ENCODE peak calls at places on chromosomes 7 and 10, in nine cellular contexts. K is pancreas; G is skeletal muscle cell; C is colonic mucosa; A is OCI-LY7; J is AG10803; D is foreskin fibroblast; Y is cardiac fibroblast; O is CD8-positive, alpha-beta T cell. Z is an unnamed sample.

GRCh38 chr7:139651308-139651707 is 126.5 kb downstream of the HIPK2 start:
- DNase-seq in K (no peak), G (no peak), C (no peak), A (no peak), J (no peak), D (no peak), Y (no peak), O (no peak), Z (peak)

GRCh38 chr7:51869452-51869851 is 552.8 kb upstream of the COBL start:
- DNase-seq in K (no peak), G (no peak), C (no peak), A (no peak), J (no peak), D (no peak), Y (no peak), O (no peak), Z (no peak)

GRCh38 chr7:106415433-106415832 is 130.7 kb upstream of the NAMPT start:
- DNase-seq in K (no peak), G (no peak), C (no peak), A (no peak), J (no peak), D (no peak), Y (peak), O (no peak), Z (no peak)

GRCh38 chr7:24340727-24341126 is 56.7 kb downstream of the NPY start:
- DNase-seq in K (no peak), G (no peak), C (no peak), A (no peak), J (no peak), D (no peak), Y (no peak), O (no peak), Z (no peak)

GRCh38 chr10:28457110-28457509 is 75.8 kb upstream of the WAC start:
- DNase-seq in K (no peak), G (no peak), C (no peak), A (no peak), J (no peak), D (no peak), Y (no peak), O (no peak), Z (no peak)

GRCh38 chr10:130656582-130657133 is 520.5 kb downstream of the GLRX3 start:
- DNase-seq in K (no peak), G (no peak), C (no peak), A (no peak), J (no peak), D (no peak), Y (no peak), O (no peak), Z (no peak)

GRCh38 chr10:44352316-44353127 is 32.4 kb downstream of the CXCL12 start:
- DNase-seq in K (peak), G (no peak), C (peak), A (no peak), J (peak), D (peak), Y (peak), O (no peak), Z (peak)

GRCh38 chr10:71623098-71623985 is 96.2 kb downstream of the C10orf105 start:
- DNase-seq in K (no peak), G (no peak), C (no peak), A (peak), J (peak), D (peak), Y (peak), O (no peak), Z (peak)

GRCh38 chr7:78702770-78703169 is 750.7 kb downstream of the MAGI2 start:
- DNase-seq in K (no peak), G (peak), C (no peak), A (no peak), J (peak), D (peak), Y (peak), O (no peak), Z (no peak)

GRCh38 chr7:133436014-133436428 is 183.1 kb downstream of the EXOC4 start:
- DNase-seq in K (no peak), G (peak), C (no peak), A (no peak), J (peak), D (peak), Y (peak), O (no peak), Z (peak)

GRCh38 chr10:65570143-65571010 is 1355.5 kb upstream of the LRRTM3 start:
- DNase-seq in K (peak), G (no peak), C (peak), A (no peak), J (peak), D (peak), Y (peak), O (no peak), Z (peak)

GRCh38 chr7:149077594-149077993 is 12.9 kb downstream of the ZNF786 start:
- DNase-seq in K (no peak), G (no peak), C (no peak), A (no peak), J (no peak), D (no peak), Y (no peak), O (no peak), Z (no peak)

GRCh38 chr10:48551796-48552591 is 52.9 kb downstream of the ARHGAP22 start:
- DNase-seq in K (no peak), G (no peak), C (no peak), A (peak), J (peak), D (peak), Y (peak), O (no peak), Z (peak)

GRCh38 chr7:138752568-138753518 is 45.0 kb upstream of the TMEM213 start:
- DNase-seq in K (peak), G (no peak), C (peak), A (peak), J (no peak), D (no peak), Y (no peak), O (peak), Z (no peak)

GRCh38 chr7:106982415-106982814 is 62.1 kb upstream of the PRKAR2B start:
- DNase-seq in K (no peak), G (no peak), C (no peak), A (no peak), J (no peak), D (no peak), Y (no peak), O (no peak), Z (no peak)

GRCh38 chr10:52143338-52143737 is 170.7 kb upstream of the DKK1 start:
- DNase-seq in K (no peak), G (no peak), C (no peak), A (no peak), J (no peak), D (no peak), Y (no peak), O (no peak), Z (peak)

GRCh38 chr10:44460499-44460898 is 75.6 kb upstream of the CXCL12 start:
- DNase-seq in K (no peak), G (no peak), C (no peak), A (no peak), J (peak), D (no peak), Y (peak), O (no peak), Z (no peak)

DNA sequence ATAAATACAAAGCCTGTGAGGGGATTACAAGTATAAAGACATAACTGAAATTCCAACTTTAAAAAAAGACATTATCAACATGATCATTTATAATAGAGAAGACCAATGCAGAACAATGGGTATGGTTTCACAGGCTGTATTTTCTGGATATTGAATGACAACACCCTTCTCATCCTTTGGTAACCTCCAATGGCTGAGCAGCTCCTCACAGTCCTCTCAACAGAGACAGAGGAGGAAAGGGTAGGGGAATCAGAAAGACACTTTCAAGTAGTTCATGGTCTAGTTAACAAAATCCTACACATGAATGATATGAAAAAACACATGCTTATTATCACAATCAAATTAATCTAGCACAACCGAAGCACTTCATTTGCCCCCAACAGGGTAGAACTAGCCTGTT is 211.6 kb downstream of the THSD7A start:
- DNase-seq in K (no peak), G (no peak), C (no peak), A (no peak), J (no peak), D (no peak), Y (no peak), O (no peak), Z (no peak)
- H3K4me3 ChIP-seq in K (no peak), G (no peak), C (no peak), A (no peak), J (no peak), D (no peak), Y (no peak), O (no peak), Z (no peak)

GRCh38 chr10:29921071-29921446 is 138.3 kb downstream of the JCAD start:
- DNase-seq in K (no peak), G (no peak), C (no peak), A (no peak), J (no peak), D (no peak), Y (no peak), O (no peak), Z (no peak)

GRCh38 chr10:29918623-29919400 is 140.6 kb downstream of the JCAD start:
- DNase-seq in K (no peak), G (no peak), C (no peak), A (no peak), J (no peak), D (no peak), Y (no peak), O (no peak), Z (no peak)

GRCh38 chr10:29922904-29923303 is 136.5 kb downstream of the JCAD start:
- DNase-seq in K (no peak), G (no peak), C (no peak), A (no peak), J (peak), D (no peak), Y (no peak), O (no peak), Z (no peak)

GRCh38 chr10:29922226-29922625 is 137.2 kb downstream of the JCAD start:
- DNase-seq in K (no peak), G (no peak), C (no peak), A (no peak), J (no peak), D (no peak), Y (no peak), O (no peak), Z (no peak)

GRCh38 chr10:29920408-29921070 is 138.8 kb downstream of the JCAD start:
- DNase-seq in K (no peak), G (no peak), C (no peak), A (no peak), J (peak), D (peak), Y (no peak), O (no peak), Z (no peak)
- H3K4me3 ChIP-seq in K (no peak), G (no peak), C (no peak), A (no peak), J (no peak), D (peak), Y (no peak), O (no peak), Z (no peak)

DNA sequence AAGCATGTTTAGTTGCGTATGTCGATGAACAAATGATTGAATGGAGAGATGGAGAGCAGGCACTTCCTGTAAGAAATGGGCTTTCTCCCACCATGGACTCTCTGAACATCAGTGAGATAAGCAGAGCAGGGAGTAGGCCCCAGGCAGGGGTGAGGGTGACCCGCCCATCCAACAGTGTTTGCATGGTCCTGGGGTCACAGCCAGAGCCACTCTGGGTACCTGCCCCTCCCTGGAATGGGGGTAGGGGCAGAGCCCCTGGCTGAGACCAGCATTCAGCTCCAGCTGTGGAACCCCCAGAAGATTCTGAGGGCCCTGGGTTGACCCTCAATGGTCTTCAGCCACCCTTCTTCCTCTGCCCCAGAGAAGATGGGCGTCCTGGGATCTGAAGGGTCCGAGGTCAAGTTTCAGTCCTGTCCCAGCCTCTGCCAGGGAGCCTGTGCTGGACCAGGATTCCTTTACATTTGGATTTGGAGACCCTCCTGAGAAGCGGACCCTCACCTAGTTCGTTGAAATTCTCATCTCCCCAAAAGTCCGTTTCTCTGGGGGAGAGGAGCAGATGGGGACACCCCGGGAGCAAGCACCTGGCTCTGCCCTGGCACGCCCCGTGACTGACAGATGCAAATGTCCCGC is 2.4 kb upstream of the FGF8 start:
- DNase-seq in K (no peak), G (no peak), C (no peak), A (no peak), J (no peak), D (no peak), Y (no peak), O (no peak), Z (no peak)
- H3K4me3 ChIP-seq in K (no peak), G (no peak), C (peak), A (peak), J (no peak), D (no peak), Y (no peak), O (no peak), Z (no peak)

GRCh38 chr7:19080076-19080475 is 37.4 kb downstream of the TWIST1 start:
- DNase-seq in K (no peak), G (no peak), C (no peak), A (no peak), J (no peak), D (no peak), Y (no peak), O (no peak), Z (no peak)

DNA sequence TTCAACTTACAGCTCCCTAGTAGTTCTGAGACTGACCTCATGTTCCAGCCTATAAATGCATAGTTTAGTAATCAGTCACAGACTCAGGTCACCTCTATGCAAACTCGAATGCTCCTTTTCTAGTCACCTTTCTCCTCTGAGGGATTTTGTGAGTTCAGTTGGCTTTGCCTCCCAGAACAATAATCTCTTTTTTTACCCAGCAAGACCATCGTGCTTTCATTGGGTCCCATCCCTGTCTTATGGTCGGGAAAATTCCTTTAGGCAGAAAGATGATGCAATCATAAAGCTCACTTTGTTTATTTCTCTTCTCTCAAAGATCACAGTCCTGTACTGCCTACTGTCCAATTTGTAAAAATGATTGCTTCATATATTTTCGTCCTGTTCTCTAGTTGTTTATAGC is 38.4 kb downstream of the TWIST1 start:
- DNase-seq in K (no peak), G (peak), C (no peak), A (no peak), J (peak), D (peak), Y (peak), O (no peak), Z (no peak)
- H3K4me3 ChIP-seq in K (no peak), G (no peak), C (no peak), A (no peak), J (no peak), D (no peak), Y (no peak), O (no peak), Z (no peak)

GRCh38 chr10:120949511-120950102 is 98.4 kb downstream of the WDR11 start:
- DNase-seq in K (no peak), G (no peak), C (no peak), A (no peak), J (no peak), D (peak), Y (peak), O (no peak), Z (no peak)
- H3K4me3 ChIP-seq in K (peak), G (peak), C (peak), A (peak), J (peak), D (peak), Y (peak), O (peak), Z (no peak)

DNA sequence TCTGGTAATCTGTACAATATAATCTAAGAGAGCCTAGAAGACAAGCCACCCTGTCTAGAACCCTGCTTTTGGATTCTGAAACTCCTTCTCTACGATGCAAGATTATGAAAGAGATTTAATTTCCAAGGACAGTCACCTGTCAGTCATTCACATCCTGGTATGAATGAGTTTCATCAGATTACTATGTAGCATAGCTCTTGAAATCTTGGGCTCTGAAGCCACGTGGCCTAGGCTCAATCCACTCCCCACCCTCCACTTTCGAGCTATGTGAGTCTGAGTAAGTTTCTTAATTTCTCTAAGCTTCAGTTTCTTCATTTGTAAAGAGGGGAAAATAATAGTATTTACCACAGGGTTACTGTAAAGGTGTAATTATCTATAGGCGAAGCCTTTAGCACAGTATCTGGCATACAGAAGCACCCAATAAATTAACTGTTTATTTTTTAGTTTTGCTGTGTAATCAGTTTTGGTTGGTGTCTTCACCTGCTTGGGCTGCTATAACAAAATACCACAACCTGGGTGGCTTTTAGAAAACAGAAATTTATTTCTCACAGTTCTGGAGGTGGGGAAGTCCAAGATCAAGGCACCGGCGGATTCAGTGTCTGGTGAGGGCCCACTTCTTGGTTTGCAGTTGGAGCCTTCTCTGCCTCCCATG is 71.3 kb downstream of the MYOF start:
- DNase-seq in K (no peak), G (no peak), C (no peak), A (no peak), J (no peak), D (no peak), Y (no peak), O (no peak), Z (no peak)
- H3K4me3 ChIP-seq in K (no peak), G (no peak), C (no peak), A (no peak), J (no peak), D (no peak), Y (no peak), O (no peak), Z (no peak)

GRCh38 chr7:41881313-41882130 is 178.6 kb upstream of the INHBA start:
- DNase-seq in K (peak), G (no peak), C (peak), A (peak), J (no peak), D (no peak), Y (peak), O (peak), Z (no peak)
- H3K4me3 ChIP-seq in K (no peak), G (no peak), C (no peak), A (peak), J (no peak), D (no peak), Y (no peak), O (peak), Z (no peak)

GRCh38 chr10:119252470-119253151 is 45.2 kb downstream of the GRK5 start:
- DNase-seq in K (no peak), G (no peak), C (no peak), A (no peak), J (no peak), D (no peak), Y (no peak), O (no peak), Z (no peak)
- H3K4me3 ChIP-seq in K (no peak), G (no peak), C (no peak), A (no peak), J (no peak), D (no peak), Y (no peak), O (no peak), Z (no peak)

GRCh38 chr7:156857757-156858156 is 35.2 kb downstream of the LMBR1 start:
- DNase-seq in K (no peak), G (no peak), C (no peak), A (no peak), J (no peak), D (no peak), Y (no peak), O (no peak), Z (no peak)

GRCh38 chr7:156854654-156855053 is 38.3 kb downstream of the LMBR1 start:
- DNase-seq in K (no peak), G (no peak), C (no peak), A (no peak), J (no peak), D (no peak), Y (no peak), O (no peak), Z (no peak)

GRCh38 chr7:156861212-156861611 is 31.8 kb downstream of the LMBR1 start:
- DNase-seq in K (no peak), G (no peak), C (no peak), A (no peak), J (no peak), D (no peak), Y (no peak), O (no peak), Z (no peak)

GRCh38 chr7:156858523-156858922 is 34.5 kb downstream of the LMBR1 start:
- DNase-seq in K (no peak), G (no peak), C (no peak), A (no peak), J (no peak), D (no peak), Y (no peak), O (no peak), Z (no peak)
- H3K4me3 ChIP-seq in K (no peak), G (no peak), C (no peak), A (no peak), J (no peak), D (no peak), Y (no peak), O (no peak), Z (no peak)

DNA sequence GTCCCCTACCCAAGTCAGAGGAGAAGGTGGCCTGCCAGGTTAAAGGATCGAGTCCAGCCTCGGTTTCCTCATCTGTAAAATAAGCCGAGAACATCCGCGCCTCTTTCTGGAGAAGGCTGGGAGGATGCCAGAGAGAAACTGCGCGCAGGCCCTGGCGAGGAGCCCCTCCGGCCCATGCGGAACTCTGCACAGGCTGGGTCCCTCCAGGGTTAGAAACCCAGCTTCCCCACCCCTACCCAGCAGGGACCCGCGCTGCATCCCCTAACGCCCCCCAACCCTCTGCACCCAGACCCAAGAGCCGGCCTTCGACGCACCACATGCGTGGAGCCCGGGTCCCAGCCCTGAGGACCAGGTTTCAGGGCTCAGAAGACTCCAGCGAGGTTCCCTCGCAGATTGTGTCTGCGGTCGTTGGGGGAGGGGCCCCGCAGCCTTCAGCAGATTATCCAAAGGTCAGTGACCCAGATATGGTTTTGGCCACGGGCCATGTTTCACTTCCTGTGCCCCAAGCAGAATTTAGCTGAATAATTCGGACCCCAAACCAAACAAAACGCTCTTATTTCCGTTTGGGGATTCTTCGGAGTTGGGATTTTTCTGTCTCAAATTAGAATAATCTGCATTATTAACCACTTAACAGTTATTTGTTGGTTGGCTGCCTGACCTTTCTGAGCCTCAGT is 167.8 kb downstream of the UBE2H start:
- DNase-seq in K (peak), G (no peak), C (no peak), A (peak), J (no peak), D (no peak), Y (no peak), O (no peak), Z (no peak)
- H3K4me3 ChIP-seq in K (no peak), G (no peak), C (no peak), A (no peak), J (no peak), D (no peak), Y (no peak), O (no peak), Z (no peak)